ENCODE peak calls at places on chromosomes 11 and 22, in four cellular contexts. L is hippocampal formation; A is Kasumi-1; Y is CD8-positive, alpha-beta T cell. O is an unnamed sample.

GRCh38 chr11:70204466-70204799 is 1.3 kb downstream of the FADD start:
- DNase-seq in L (no peak), A (no peak), Y (no peak), O (no peak)

GRCh38 chr22:37212174-37212906 is at the start of gene SSTR3:
- DNase-seq in A (no peak), Y (peak; percentile 10), L (no peak), O (peak; percentile 60)

GRCh38 chr11:17790453-17790852 is 55.9 kb downstream of the KCNC1 start:
- DNase-seq in L (no peak), Y (no peak), A (no peak), O (peak; percentile 75)

GRCh38 chr11:86486261-86487030 is 111.8 kb downstream of the CCDC81 start:
- DNase-seq in A (peak; percentile 79), Y (peak; percentile 28), L (no peak), O (no peak)

GRCh38 chr22:39820266-39820665 is 73.3 kb downstream of the ENTHD1 start:
- DNase-seq in Y (no peak), L (no peak), A (no peak), O (peak; percentile 54)

GRCh38 chr22:48750826-48751440 is 1076.7 kb downstream of the BRD1 start:
- DNase-seq in A (no peak), Y (no peak), L (no peak), O (no peak)

GRCh38 chr11:57903441-57904123 is 120.1 kb upstream of the OR9Q1 start:
- DNase-seq in A (no peak), L (no peak), Y (peak; percentile 34), O (no peak)

GRCh38 chr22:33314316-33314715 is 256.1 kb upstream of the SYN3 start:
- DNase-seq in Y (no peak), L (no peak), A (no peak), O (no peak)

GRCh38 chr11:44046202-44046601 is 1.6 kb upstream of the ACCSL start:
- DNase-seq in Y (no peak), A (no peak), L (no peak), O (no peak)